ENCODE peak calls at places on chromosome 1, in six cellular contexts. M is iPS DF 6.9, B is aorta, H is lower leg skin, U is fibroblast of pulmonary artery, Z is GM23248. O is an unnamed sample.

GRCh38 chr1:234500269-234500668 is 21.3 kb upstream of the TARBP1 start:
- DNase-seq in U (no peak), M (no peak), Z (peak), H (no peak), B (no peak), O (peak)

GRCh38 chr1:117696567-117696966 is 90.7 kb downstream of the TENT5C start:
- DNase-seq in M (no peak), U (peak), B (no peak), Z (peak), H (no peak), O (peak)

GRCh38 chr1:93471284-93471683 is 23.4 kb downstream of the FNBP1L start:
- DNase-seq in H (no peak), M (no peak), U (no peak), B (no peak), Z (no peak), O (no peak)

GRCh38 chr1:152870831-152871730 is 7.0 kb upstream of the SMCP start:
- DNase-seq in H (no peak), Z (peak), B (no peak), M (peak), U (peak), O (peak)

GRCh38 chr1:64956241-64956640 is 10.1 kb downstream of the JAK1 start:
- DNase-seq in H (no peak), B (no peak), U (no peak), M (no peak), Z (peak), O (peak)

GRCh38 chr1:209012443-209013196 is 570.9 kb upstream of the CAMK1G start:
- DNase-seq in U (no peak), Z (no peak), M (no peak), H (no peak), B (no peak), O (no peak)

GRCh38 chr1:217253985-217254384 is 376.9 kb downstream of the GPATCH2 start:
- DNase-seq in B (no peak), Z (no peak), M (no peak), H (no peak), U (no peak), O (no peak)

GRCh38 chr1:27668808-27669723 is 2.9 kb downstream of the IFI6 start:
- DNase-seq in Z (peak), H (no peak), U (peak), B (peak), M (no peak), O (peak)

GRCh38 chr1:116931016-116931918 is 21.6 kb downstream of the PTGFRN start:
- DNase-seq in M (no peak), B (no peak), Z (no peak), H (no peak), U (no peak), O (no peak)

DNA sequence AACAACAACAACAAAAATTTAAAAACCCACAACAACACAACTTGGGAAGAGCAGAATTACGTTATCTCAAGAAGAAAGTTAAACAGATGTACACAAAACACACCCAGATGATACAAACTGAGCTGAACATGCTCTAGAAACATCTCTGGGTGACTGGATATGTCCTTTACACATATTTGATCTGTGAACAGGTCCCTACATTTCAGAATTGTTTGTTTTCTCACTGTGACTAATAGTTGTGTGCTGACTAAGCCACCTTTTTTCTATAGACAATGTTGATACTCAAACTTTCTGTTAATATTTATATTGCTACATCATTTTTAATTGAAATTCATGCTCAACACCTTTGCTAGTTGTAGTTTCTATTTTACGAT is 994 bp upstream of the F11R start:
- DNase-seq in H (no peak), M (no peak), Z (peak), U (no peak), B (no peak), O (no peak)
- H3K4me3 ChIP-seq in H (no peak), M (no peak), Z (no peak), U (peak), B (no peak), O (no peak)

GRCh38 chr1:8023287-8023994 is 2.7 kb downstream of the ERRFI1 start:
- DNase-seq in M (no peak), Z (no peak), U (no peak), B (no peak), H (no peak), O (no peak)

GRCh38 chr1:8023995-8024313 is 2.2 kb downstream of the ERRFI1 start:
- DNase-seq in H (no peak), M (no peak), U (no peak), B (no peak), Z (no peak), O (no peak)

GRCh38 chr1:8020032-8020431 is 6.1 kb downstream of the ERRFI1 start:
- DNase-seq in H (no peak), Z (peak), B (no peak), U (peak), M (no peak), O (peak)

GRCh38 chr1:8022395-8023286 is 3.5 kb downstream of the ERRFI1 start:
- DNase-seq in U (no peak), M (no peak), B (no peak), Z (no peak), H (no peak), O (no peak)

GRCh38 chr1:8021676-8022266 is 4.3 kb downstream of the ERRFI1 start:
- DNase-seq in M (no peak), Z (no peak), H (no peak), U (no peak), B (no peak), O (no peak)
- H3K4me3 ChIP-seq in M (no peak), Z (no peak), H (no peak), U (peak), B (no peak), O (peak)

DNA sequence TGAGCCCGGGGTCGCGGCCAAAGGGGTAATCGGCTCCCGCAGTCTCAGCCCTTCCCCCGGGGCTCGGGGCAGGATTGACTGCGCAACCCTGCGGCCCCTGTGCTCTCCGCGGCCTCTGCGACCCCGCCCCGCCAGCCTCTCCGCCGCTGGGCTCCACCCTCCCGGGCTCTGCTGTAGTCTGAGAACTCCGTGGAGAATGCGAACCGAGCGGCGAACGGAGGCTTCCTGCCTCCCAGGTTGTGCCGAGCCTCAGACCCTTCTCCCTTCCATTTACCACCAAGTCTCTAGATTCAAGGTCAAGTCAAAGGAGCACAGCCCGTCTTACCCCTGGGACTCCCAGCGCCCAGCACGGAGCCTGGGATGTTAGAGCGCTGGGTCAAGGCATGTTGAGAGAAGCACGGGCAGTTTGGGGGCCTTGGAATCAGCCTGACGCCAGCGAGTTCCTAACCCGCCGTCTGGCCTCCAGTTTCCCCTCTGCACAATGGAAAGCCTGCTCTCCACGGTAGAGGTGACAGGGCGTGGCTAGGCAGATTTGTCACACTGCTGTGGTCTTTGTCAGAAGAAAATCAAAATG is 3.0 kb downstream of the ATP2B4 start:
- DNase-seq in Z (peak), M (no peak), H (peak), U (no peak), B (peak), O (peak)
- H3K4me3 ChIP-seq in Z (peak), M (peak), H (peak), U (peak), B (peak), O (peak)

GRCh38 chr1:178339834-178340233 is 156.9 kb downstream of the CLEC20A start:
- DNase-seq in H (no peak), B (no peak), M (no peak), U (no peak), Z (no peak), O (no peak)

GRCh38 chr1:178345238-178345637 is 151.5 kb downstream of the CLEC20A start:
- DNase-seq in B (no peak), Z (no peak), M (no peak), H (no peak), U (no peak), O (no peak)

GRCh38 chr1:178344513-178345077 is 152.2 kb downstream of the CLEC20A start:
- DNase-seq in Z (peak), U (peak), B (no peak), H (no peak), M (peak), O (peak)

GRCh38 chr1:178337091-178337726 is 159.6 kb downstream of the CLEC20A start:
- DNase-seq in B (no peak), M (no peak), H (no peak), U (no peak), Z (no peak), O (no peak)

DNA sequence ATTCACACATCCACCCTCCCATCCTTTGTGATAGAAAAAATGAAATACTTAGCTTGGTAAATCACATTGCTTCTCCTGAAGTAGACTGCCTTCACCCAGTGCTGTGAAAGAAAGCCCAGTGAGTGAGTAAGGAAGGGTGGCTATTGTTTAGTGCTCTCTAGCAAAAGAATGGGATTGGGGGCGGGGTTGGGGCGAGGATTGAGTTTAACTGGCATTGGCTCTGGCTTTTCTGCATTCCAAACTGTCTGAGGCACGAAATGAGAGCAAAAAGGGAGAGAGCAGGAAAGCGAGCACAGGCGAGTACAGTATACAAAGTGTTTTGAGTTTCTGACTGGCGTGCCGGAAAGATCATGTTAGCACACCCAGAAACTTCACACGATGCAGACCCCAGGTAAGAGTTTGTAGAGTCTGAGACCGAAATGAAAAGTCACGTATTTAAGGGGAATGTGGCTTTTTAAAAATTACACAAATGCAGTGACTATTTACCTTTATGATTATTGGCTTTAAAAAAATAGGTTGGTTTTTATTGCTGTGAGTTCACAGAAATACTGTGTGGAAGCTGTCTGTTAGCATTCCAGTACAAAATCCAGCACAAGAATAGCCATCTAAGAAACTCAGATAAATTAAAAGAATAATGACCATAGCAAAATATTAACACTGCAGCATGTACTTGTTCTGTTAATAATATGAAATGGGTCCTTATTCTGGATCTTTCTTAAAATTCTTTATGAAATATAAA is 155.4 kb downstream of the CLEC20A start:
- DNase-seq in M (peak), Z (peak), H (peak), B (peak), U (peak), O (peak)
- H3K4me3 ChIP-seq in M (no peak), Z (peak), H (no peak), B (no peak), U (peak), O (peak)

DNA sequence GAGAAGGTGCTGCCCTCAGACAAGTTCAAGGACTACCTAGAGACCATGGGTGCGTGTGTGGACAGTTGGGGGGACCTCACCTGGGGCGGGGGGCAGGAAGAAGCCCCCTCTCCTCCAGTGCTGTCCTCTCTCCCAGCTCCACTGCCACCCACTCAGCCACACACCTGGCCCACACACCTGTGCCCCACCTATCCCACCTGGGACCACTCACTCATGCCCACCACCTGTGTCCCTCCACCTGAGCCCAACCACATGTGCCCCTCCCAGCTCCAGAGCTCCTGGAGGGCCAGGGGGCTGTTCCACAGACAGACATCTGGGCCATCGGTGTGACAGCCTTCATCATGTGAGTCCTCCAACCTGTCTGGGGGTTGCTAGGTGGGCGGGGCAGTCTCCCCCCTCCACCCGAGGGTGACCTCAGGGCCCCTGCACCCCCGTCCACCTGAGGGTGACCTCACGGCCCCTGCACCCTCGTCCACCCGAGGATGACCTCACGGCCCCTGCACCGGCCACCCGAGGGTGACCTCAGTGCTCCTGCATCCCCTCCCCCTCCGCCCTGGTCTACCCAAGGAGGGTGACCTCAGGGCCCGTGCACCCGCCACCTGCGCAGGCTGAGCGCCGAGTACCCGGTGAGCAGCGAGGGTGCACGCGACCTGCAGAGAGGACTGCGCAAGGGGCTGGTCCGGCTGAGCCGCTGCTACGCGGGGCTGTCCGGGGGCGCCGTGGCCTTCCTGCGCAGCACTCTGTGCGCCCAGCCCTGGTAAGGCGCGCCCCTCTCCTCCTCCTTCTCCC is 28.8 kb downstream of the TRIM11 start:
- DNase-seq in M (no peak), B (peak), Z (no peak), U (no peak), H (no peak), O (no peak)
- H3K4me3 ChIP-seq in M (peak), B (no peak), Z (peak), U (peak), H (peak), O (peak)

GRCh38 chr1:171910786-171911185 is 69.5 kb downstream of the DNM3 start:
- DNase-seq in U (no peak), M (no peak), B (no peak), Z (no peak), H (no peak), O (no peak)
- H3K4me3 ChIP-seq in U (no peak), M (no peak), B (no peak), Z (no peak), H (no peak), O (no peak)

O was measured in fibroblast of the aortic adventitia.